ENCODE peak calls at places on chromosomes 2 and 18, in nine cellular contexts. Y is stimulated activated naive CD8-positive, alpha-beta T cell treated with anti-CD3 and anti-CD28 coated beads, Interleukin-15, Interleukin-2, amounts not matched to agents 100 U/mL and 50 U/mL, for 24 hours; K is Calu3; R is AG10803; Z is NT2/D1; V is pancreas; D is GM04504; F is stimulated activated CD4-positive, alpha-beta T cell treated with anti-CD3 and anti-CD28 coated beads, Interleukin-12 subunit alpha, Interleukin-12 subunit beta, amount 100 ng/mL, for 24 hours; G is A172. O is an unnamed sample.

GRCh38 chr2:217555075-217555876 is 447.5 kb downstream of the TNS1 start:
- DNase-seq in V (no peak), K (no peak), R (peak), Z (peak), Y (no peak), G (peak), F (no peak), D (peak), O (no peak)

GRCh38 chr2:239768031-239768800 is 256.9 kb downstream of the NDUFA10 start:
- DNase-seq in R (no peak), G (no peak), F (no peak), K (no peak), D (no peak), Z (no peak), V (no peak), Y (no peak), O (no peak)

GRCh38 chr2:13662055-13662454 is 945.3 kb downstream of the TRIB2 start:
- DNase-seq in K (no peak), G (no peak), F (no peak), D (no peak), Z (no peak), R (no peak), V (no peak), Y (no peak), O (no peak)

GRCh38 chr18:48819781-48820482 is 130.8 kb downstream of the SMAD7 start:
- DNase-seq in D (no peak), V (no peak), G (no peak), R (no peak), Y (peak), Z (no peak), F (no peak), K (no peak), O (no peak)

GRCh38 chr2:54402350-54402749 is 53.8 kb upstream of the SPTBN1 start:
- DNase-seq in G (peak), Z (no peak), K (no peak), R (peak), V (peak), Y (no peak), D (no peak), F (no peak), O (peak)

GRCh38 chr18:21739604-21740473 is 753 bp upstream of the MIB1 start:
- DNase-seq in K (no peak), G (peak), R (no peak), F (no peak), D (no peak), Y (no peak), Z (no peak), V (no peak), O (no peak)

GRCh38 chr2:195318440-195319111 is 338.4 kb upstream of the SLC39A10 start:
- DNase-seq in K (peak), Y (peak), Z (peak), R (peak), G (peak), V (no peak), D (no peak), F (no peak), O (peak)

GRCh38 chr2:74290466-74291216 is 52.6 kb downstream of the SLC4A5 start:
- DNase-seq in D (no peak), F (no peak), V (no peak), Y (peak), Z (no peak), G (no peak), K (no peak), R (no peak), O (peak)

GRCh38 chr2:3543023-3543683 is 15.0 kb downstream of the RNASEH1 start:
- DNase-seq in D (no peak), Z (no peak), V (no peak), Y (no peak), K (no peak), F (no peak), G (no peak), R (no peak), O (no peak)

GRCh38 chr2:217162533-217162932 is 302.7 kb upstream of the TNP1 start:
- DNase-seq in F (no peak), R (peak), K (peak), G (peak), V (no peak), D (peak), Z (no peak), Y (peak), O (peak)